ENCODE peak calls at places on chromosomes 5 and 9, in six cellular contexts. Q is HuH-7.5, Y is ovary, V is M059J, L is fibroblast of pulmonary artery, B is EH. T is an unnamed sample.
A peak's percentile ranks its signal among the peaks of the same experiment; 100 is the strongest.

GRCh38 chr9:128861501-128861900 is 20.2 kb downstream of the KYAT1 start:
- DNase-seq in Q (no peak), Y (no peak), V (no peak), L (no peak), B (no peak), T (no peak)

GRCh38 chr9:116149844-116150243 is 3.7 kb upstream of the PAPPA start:
- DNase-seq in Q (no peak), Y (no peak), V (peak; percentile 30), L (peak; percentile 53), B (no peak), T (no peak)

GRCh38 chr5:127892467-127893207 is 189.4 kb downstream of the CCDC192 start:
- DNase-seq in Q (no peak), Y (no peak), V (peak; percentile 83), L (peak; percentile 79), B (peak; percentile 58), T (peak; percentile 89)

GRCh38 chr5:11177993-11178711 is 417.1 kb upstream of the DAP start:
- DNase-seq in Q (no peak), Y (no peak), V (no peak), L (no peak), B (no peak), T (no peak)

GRCh38 chr9:132773093-132773492 is 102.8 kb downstream of the GTF3C4 start:
- DNase-seq in Q (no peak), Y (no peak), V (no peak), L (no peak), B (no peak), T (no peak)

GRCh38 chr9:17519761-17520160 is 59.1 kb upstream of the SH3GL2 start:
- DNase-seq in Q (no peak), Y (no peak), V (no peak), L (peak; percentile 7), B (no peak), T (peak; percentile 17)

GRCh38 chr5:95711501-95712346 is 19.4 kb upstream of the RHOBTB3 start:
- DNase-seq in Q (no peak), Y (peak; percentile 40), V (no peak), L (no peak), B (no peak), T (no peak)

GRCh38 chr5:124677376-124677998 is 69.0 kb downstream of the ZNF608 start:
- DNase-seq in Q (no peak), Y (no peak), V (no peak), L (peak; percentile 69), B (no peak), T (peak; percentile 16)

GRCh38 chr9:82570226-82570625 is 492.7 kb downstream of the RASEF start:
- DNase-seq in Q (no peak), Y (no peak), V (peak; percentile 14), L (no peak), B (peak; percentile 8), T (no peak)

T was measured in fibroblast of the aortic adventitia.